ENCODE peak calls at places on chromosomes 12 and 14, in five cellular contexts. E is HepG2, V is A549, A is GM12878, L is K562. N is an unnamed sample.

GRCh38 chr12:132279184-132279889 is 50.1 kb downstream of the GALNT9 start:
- DNase-seq in E (peak; percentile 81), V (no peak), A (no peak), L (peak; percentile 59), N (peak; percentile 47)

GRCh38 chr14:77923131-77923933 is 123.4 kb downstream of the ADCK1 start:
- DNase-seq in E (no peak), V (no peak), A (no peak), L (peak; percentile 83), N (no peak)

GRCh38 chr12:104321949-104322348 is 18.4 kb downstream of the EID3 start:
- DNase-seq in E (no peak), V (no peak), A (no peak), L (no peak), N (no peak)

GRCh38 chr12:48901278-48901677 is 24.0 kb downstream of the FKBP11 start:
- DNase-seq in E (no peak), V (no peak), A (peak; percentile 27), L (no peak), N (no peak)

GRCh38 chr12:67911293-67911637 is 78.0 kb upstream of the IFNG-AS1 start:
- DNase-seq in E (no peak), V (no peak), A (no peak), L (no peak), N (no peak)

GRCh38 chr14:62213516-62213915 is 451.3 kb downstream of the SNAPC1 start:
- DNase-seq in E (no peak), V (no peak), A (no peak), L (no peak), N (no peak)

GRCh38 chr14:38042356-38042755 is 165.3 kb upstream of the SSTR1 start:
- DNase-seq in E (peak; percentile 38), V (no peak), A (no peak), L (no peak), N (peak; percentile 21)

GRCh38 chr14:54579606-54580005 is 12.7 kb downstream of the SAMD4A start:
- DNase-seq in E (no peak), V (peak; percentile 7), A (no peak), L (no peak), N (no peak)

GRCh38 chr12:114480309-114481199 is 74.6 kb upstream of the TBX5 start:
- DNase-seq in E (no peak), V (no peak), A (no peak), L (no peak), N (peak; percentile 43)

GRCh38 chr12:12837025-12837872 is 24.1 kb downstream of the DDX47 start:
- DNase-seq in E (peak; percentile 37), V (peak; percentile 75), A (no peak), L (peak; percentile 48), N (peak; percentile 83)

GRCh38 chr12:45050751-45051489 is at the start of gene DBX2:
- DNase-seq in E (no peak), V (no peak), A (no peak), L (no peak), N (peak; percentile 67)

GRCh38 chr12:124720019-124720686 is 143.5 kb downstream of the SCARB1 start:
- DNase-seq in E (no peak), V (peak; percentile 41), A (no peak), L (no peak), N (no peak)

GRCh38 chr14:52455291-52456088 is 96.8 kb downstream of the TXNDC16 start:
- DNase-seq in E (no peak), V (no peak), A (no peak), L (no peak), N (no peak)

GRCh38 chr12:24839268-24839791 is 109.6 kb downstream of the BCAT1 start:
- DNase-seq in E (no peak), V (no peak), A (peak; percentile 99), L (no peak), N (no peak)

DNA sequence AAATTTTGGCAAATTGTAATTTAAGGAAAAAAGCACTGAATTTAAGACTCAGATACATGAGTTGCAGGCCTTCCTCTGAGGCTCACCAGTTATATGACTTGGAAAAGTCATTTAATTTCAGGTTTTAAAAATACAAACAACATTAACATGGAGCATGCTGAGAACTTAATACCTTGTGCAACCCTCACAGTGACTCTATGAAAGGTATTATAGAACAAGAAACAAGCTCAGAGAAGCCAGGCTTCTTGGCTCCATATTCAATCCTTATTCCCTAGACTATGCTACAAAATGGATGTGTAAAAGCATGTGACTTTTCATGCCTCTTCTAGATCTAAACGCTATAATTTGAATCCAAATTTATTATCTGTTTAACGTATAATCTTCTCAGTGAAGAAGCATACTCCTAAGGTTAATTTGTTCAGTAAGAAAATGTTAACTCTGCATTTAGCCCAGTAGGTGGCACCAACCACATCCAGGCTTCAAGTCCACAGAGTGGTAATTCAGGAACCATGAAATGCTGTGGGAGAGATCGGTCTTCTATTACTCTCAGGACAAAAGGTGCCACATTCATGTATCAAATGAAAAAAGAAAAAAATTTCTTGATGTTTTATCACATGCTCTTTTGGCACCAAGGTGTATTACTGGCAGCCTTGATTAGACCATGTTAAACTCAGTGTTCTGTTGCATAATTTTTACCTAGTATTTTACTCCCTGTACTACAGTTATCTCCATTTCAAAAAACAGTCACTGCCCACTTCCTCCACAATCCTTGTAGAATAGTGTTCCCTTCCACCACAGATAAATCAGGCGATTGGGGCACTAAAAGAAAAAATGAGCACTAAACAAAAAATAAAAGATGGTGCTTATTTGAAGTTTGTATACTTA is 9.3 kb downstream of the CCDC196 start:
- DNase-seq in E (peak; percentile 65), V (peak; percentile 40), A (peak; percentile 45), L (peak; percentile 44), N (peak; percentile 69)
- TF ChIP-seq JUNB in E (no peak), V (no peak), A (no peak), L (no peak), N (no peak)

DNA sequence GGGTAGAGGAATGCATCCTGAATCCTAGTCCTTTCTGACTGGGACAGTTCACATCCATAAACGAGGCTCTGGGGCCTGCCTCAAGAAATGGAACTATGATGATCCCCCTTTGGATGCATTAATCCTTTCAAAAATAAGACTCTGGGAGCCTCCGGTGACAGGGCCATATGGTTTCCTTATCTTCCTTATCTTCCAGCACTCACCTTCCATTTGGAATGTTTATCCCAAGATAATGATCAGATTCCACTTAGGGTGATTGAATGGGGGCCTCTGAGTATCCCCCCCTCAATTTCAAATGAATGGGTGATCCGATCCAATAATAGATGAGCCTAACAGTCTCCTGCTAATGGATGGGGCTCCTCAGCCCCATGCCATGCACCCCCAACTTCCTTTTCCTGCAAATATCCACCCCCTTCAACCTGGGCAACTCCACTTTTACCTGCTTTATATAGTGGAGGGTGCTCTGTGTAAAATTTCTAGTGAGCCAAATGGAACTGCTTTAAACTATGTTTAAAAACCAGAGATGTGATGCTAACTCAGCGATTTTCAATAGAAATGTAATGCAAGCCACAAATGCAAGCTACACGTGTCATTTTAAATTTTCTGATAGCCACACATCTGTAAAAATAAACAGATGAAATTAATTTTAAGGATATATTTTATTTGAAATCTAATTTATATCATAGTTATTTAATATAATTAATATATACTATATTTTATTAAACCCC is 157.8 kb downstream of the ZFP36L1 start:
- DNase-seq in E (no peak), V (no peak), A (no peak), L (no peak), N (no peak)
- TF ChIP-seq JUNB in E (no peak), V (no peak), A (no peak), L (no peak), N (no peak)

GRCh38 chr12:2284857-2285256 is 232.1 kb downstream of the CACNA1C start:
- DNase-seq in E (peak; percentile 29), V (peak; percentile 47), A (no peak), L (peak; percentile 27), N (peak; percentile 92)
- TF ChIP-seq JUNB in E (no peak), V (no peak), A (no peak), L (no peak), N (no peak)

DNA sequence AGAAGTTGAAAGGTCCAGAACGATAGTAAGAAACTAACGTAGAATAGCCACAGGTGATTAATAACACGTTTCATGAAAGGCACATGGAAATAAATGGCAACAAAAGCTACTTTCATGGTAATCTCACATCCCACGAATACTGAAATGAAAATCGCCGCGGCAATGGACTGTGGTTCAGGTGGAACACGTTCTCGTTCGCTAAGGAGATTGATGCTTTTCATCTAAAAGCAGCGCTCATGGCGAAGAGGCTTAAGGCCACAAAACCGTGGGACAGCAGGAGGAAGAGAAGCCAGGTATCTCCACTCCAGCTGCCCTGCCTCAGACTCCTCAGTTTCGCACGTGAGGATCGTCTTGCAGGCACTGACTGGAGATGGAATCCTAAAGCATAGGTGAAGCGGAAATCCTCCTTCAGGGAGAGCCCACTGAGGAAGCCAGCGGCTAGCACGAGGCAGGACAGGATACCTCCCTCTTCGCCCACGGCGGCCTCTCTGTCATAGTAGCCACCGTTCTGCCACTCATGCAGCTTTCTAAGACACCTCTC is 696 bp upstream of the GPHN start:
- DNase-seq in E (no peak), V (peak; percentile 27), A (no peak), L (no peak), N (peak; percentile 65)
- TF ChIP-seq JUNB in E (no peak), V (no peak), A (no peak), L (no peak), N (no peak)

GRCh38 chr12:108530141-108530540 is 15.1 kb downstream of the FICD start:
- DNase-seq in E (no peak), V (no peak), A (no peak), L (no peak), N (no peak)

GRCh38 chr12:108526482-108527234 is 11.6 kb downstream of the FICD start:
- DNase-seq in E (no peak), V (no peak), A (no peak), L (no peak), N (no peak)

DNA sequence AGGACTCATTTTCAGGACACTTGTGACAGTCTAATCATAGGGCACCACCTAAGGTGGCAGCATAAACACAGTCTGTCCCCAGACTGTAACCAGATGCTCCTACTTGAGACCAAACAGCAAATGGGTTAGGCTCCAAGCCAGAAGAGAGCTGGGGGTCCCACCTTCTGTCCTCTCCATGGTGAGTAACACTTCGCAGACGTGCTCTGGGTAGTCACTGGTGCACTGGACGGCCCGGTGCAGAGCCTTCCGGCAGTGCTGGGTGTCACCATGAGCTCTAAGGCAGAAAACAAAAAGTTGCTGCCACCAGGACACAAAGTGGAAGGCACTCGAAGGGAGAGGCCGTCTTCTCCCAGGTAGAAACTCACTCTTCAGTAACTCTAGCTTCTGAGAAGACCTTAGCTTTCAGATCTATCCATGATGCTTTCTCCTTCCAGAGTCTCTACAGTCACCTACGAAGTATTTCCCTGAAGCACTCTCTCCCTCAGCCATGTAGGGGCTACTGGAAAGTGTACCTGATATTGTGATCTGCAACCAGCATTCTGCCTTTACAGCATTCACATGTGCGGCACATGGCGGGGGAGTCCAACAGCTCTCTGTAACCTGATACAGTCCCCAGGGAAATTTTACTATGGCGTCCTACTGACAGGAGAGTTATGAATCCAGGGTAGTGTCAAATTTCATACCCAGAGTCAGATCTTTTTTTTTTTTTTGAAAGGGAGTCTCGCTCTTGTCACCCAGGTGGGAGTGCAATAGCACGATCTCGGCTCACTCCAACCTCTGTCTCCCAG is 17.2 kb downstream of the FICD start:
- DNase-seq in E (no peak), V (no peak), A (no peak), L (peak; percentile 77), N (no peak)
- TF ChIP-seq JUNB in E (no peak), V (no peak), A (no peak), L (no peak), N (no peak)

N was measured in GM23338.